ENCODE peak calls at places on chromosomes 5 and 9, in four cellular contexts. X is hepatocyte, F is heart right ventricle, H is lower lobe of right lung. J is an unnamed sample. For H3K9me3 and H3K4me1, the result is how much of the 10 kb centered on the place peaks cover.

GRCh38 chr5:16492398-16493175 is 27.0 kb upstream of the ZNF622 start:
- DNase-seq in X (no peak), F (peak), H (no peak), J (peak)

GRCh38 chr5:154165886-154166285 is 24.6 kb upstream of the GALNT10 start:
- DNase-seq in X (no peak), F (no peak), H (no peak), J (no peak)

GRCh38 chr5:15255601-15256000 is 244.4 kb upstream of the FBXL7 start:
- DNase-seq in X (no peak), F (no peak), H (no peak), J (no peak)

GRCh38 chr5:134594336-134594735 is 38.3 kb downstream of the SAR1B start:
- DNase-seq in X (no peak), F (no peak), H (no peak), J (peak)

GRCh38 chr9:2461886-2462285 is 159.7 kb upstream of the VLDLR start:
- DNase-seq in X (no peak), F (no peak), H (no peak), J (no peak)

GRCh38 chr9:130345009-130345992 is 79.7 kb downstream of the HMCN2 start:
- DNase-seq in X (no peak), F (no peak), H (no peak), J (no peak)

GRCh38 chr9:86454701-86455402 is 100.6 kb upstream of the TUT7 start:
- DNase-seq in X (no peak), F (no peak), H (no peak), J (no peak)

GRCh38 chr5:179139111-179139935 is 79.2 kb downstream of the ZNF354C start:
- DNase-seq in X (no peak), F (no peak), H (peak), J (peak)

GRCh38 chr5:115607935-115608334 is 5.7 kb upstream of the TICAM2 start:
- DNase-seq in X (no peak), F (no peak), H (no peak), J (no peak)

GRCh38 chr9:33852216-33852826 is 35.4 kb downstream of the UBE2R2 start:
- DNase-seq in X (peak), F (peak), H (peak), J (peak)

GRCh38 chr9:87551692-87552303 is 54.1 kb downstream of the DAPK1 start:
- DNase-seq in X (no peak), F (no peak), H (no peak), J (no peak)

GRCh38 chr5:124655211-124655880 is 91.1 kb downstream of the ZNF608 start:
- DNase-seq in X (no peak), F (no peak), H (no peak), J (no peak)

GRCh38 chr5:142095651-142096330 is 12.8 kb upstream of the NDFIP1 start:
- DNase-seq in X (no peak), F (peak), H (no peak), J (no peak)

GRCh38 chr9:130430232-130430631 is 14.5 kb upstream of the ASS1 start:
- DNase-seq in X (no peak), F (no peak), H (no peak), J (no peak)

GRCh38 chr5:124194282-124194681 is 552.2 kb downstream of the ZNF608 start:
- DNase-seq in X (no peak), F (no peak), H (no peak), J (no peak)

GRCh38 chr5:16147179-16147900 is 32.3 kb downstream of the MARCHF11 start:
- DNase-seq in X (no peak), F (no peak), H (no peak), J (no peak)

GRCh38 chr9:82140471-82140870 is 151.9 kb downstream of the SPATA31D1 start:
- DNase-seq in X (no peak), F (no peak), H (no peak), J (no peak)

GRCh38 chr9:125405938-125406811 is 144.5 kb downstream of the GAPVD1 start:
- DNase-seq in X (no peak), F (no peak), H (no peak), J (no peak)

GRCh38 chr9:131668439-131669233 is 71.2 kb downstream of the RAPGEF1 start:
- DNase-seq in X (peak), F (no peak), H (no peak), J (no peak)

GRCh38 chr5:6365142-6365976 is 13.0 kb downstream of the MED10 start:
- DNase-seq in X (no peak), F (no peak), H (no peak), J (no peak)

GRCh38 chr5:73311291-73312110 is 137.1 kb downstream of the FOXD1 start:
- DNase-seq in X (peak), F (peak), H (no peak), J (no peak)

GRCh38 chr5:13250450-13251291 is 693.8 kb downstream of the DNAH5 start:
- DNase-seq in X (peak), F (no peak), H (no peak), J (no peak)

GRCh38 chr5:173298213-173298933 is 29.8 kb downstream of the STC2 start:
- DNase-seq in X (no peak), F (no peak), H (no peak), J (no peak)

GRCh38 chr5:73100109-73100508 is 20.3 kb upstream of the TMEM171 start:
- DNase-seq in X (no peak), F (no peak), H (no peak), J (no peak)

GRCh38 chr9:93002700-93003099 is 55.4 kb downstream of the FGD3 start:
- DNase-seq in X (no peak), F (no peak), H (no peak), J (no peak)

GRCh38 chr9:126152622-126153362 is 173.8 kb upstream of the MVB12B start:
- DNase-seq in X (no peak), F (no peak), H (no peak), J (no peak)

GRCh38 chr5:42759456-42759855 is 2.8 kb downstream of the CCDC152 start:
- DNase-seq in X (no peak), F (no peak), H (no peak), J (no peak)

GRCh38 chr5:58149345-58149744 is 310.5 kb downstream of the PLK2 start:
- DNase-seq in X (no peak), F (no peak), H (no peak), J (no peak)

GRCh38 chr5:77758141-77758938 is 17.8 kb downstream of the TBCA start:
- DNase-seq in X (no peak), F (no peak), H (no peak), J (no peak)
- H3K9me3 ChIP-seq in X (under half), F (under half), H (under half), J (under half)

DNA sequence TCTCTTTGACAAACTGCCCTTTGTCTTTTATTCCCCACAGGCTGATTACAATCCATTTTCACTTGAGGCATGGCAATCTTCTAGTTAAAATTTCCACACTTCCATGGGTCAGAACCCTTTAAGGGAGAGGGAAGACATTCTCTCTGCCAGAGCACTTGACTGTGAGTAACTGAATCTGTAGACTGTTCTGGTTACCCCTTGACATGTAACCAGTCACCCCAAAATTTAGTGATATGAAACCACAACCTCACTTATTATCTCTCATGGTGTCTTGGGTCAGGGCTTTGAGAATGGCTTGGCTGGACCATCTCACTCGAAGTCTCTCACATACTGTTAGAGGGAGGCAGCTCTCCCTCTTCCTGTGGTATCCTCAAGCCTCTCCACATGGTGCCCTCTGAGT is 14.0 kb downstream of the ITGA2 start:
- DNase-seq in X (no peak), F (no peak), H (no peak), J (no peak)
- H3K4me1 ChIP-seq in X (under half), F (under half), H (under half), J (under half)

GRCh38 chr9:137721479-137721878 is 102.7 kb downstream of the EHMT1 start:
- DNase-seq in X (no peak), F (no peak), H (no peak), J (no peak)

GRCh38 chr9:137723396-137724113 is 104.8 kb downstream of the EHMT1 start:
- DNase-seq in X (no peak), F (no peak), H (no peak), J (no peak)

GRCh38 chr9:137720571-137721110 is 101.8 kb downstream of the EHMT1 start:
- DNase-seq in X (no peak), F (no peak), H (no peak), J (no peak)

GRCh38 chr9:137722481-137722880 is 103.7 kb downstream of the EHMT1 start:
- DNase-seq in X (no peak), F (no peak), H (no peak), J (no peak)

DNA sequence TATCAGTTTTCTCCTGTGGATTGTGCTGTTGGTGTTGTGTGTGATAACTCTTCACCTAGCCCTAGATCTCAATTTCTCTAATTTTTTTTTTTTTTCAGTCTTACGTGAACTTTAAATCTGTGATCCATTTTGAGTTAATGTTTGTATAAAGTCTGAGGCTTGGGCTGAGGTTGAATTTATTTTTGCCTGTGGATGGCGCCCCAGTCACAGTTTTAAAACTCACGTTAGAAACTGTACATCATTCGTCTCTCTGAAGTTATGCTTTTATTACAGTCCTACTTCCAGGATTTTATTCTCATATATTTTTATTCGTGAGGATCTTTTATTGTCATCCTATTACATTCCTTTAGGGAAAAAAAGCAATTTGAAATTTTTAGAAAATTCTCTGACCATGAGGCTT is 103.1 kb downstream of the EHMT1 start:
- DNase-seq in X (no peak), F (no peak), H (no peak), J (no peak)
- TF ChIP-seq CTCF in X (peak), F (no peak), H (no peak), J (no peak)

GRCh38 chr5:32435416-32435815 is 9.1 kb downstream of the ZFR start:
- DNase-seq in X (no peak), F (no peak), H (no peak), J (no peak)
- H3K9me3 ChIP-seq in X (under half), F (under half), H (under half), J (under half)

GRCh38 chr5:158995694-158996173 is 104.0 kb downstream of the EBF1 start:
- DNase-seq in X (no peak), F (no peak), H (no peak), J (no peak)
- H3K4me1 ChIP-seq in X (under half), F (half or more), H (under half), J (under half)